ENCODE peak calls at places on chromosomes 7 and 10, in nine cellular contexts. T is psoas muscle, A is sigmoid colon, B is GM13977, L is neural crest cell, H is nephron progenitor cell, M is IMR-90, K is cardiac muscle cell, Z is left ventricle myocardium inferior. V is an unnamed sample.

GRCh38 chr7:577971-578370 is 58.3 kb upstream of the PDGFA start:
- DNase-seq in T (no peak), A (no peak), B (no peak), L (peak; percentile 51), H (no peak), M (no peak), K (no peak), Z (no peak), V (peak; percentile 59)

GRCh38 chr7:88668591-88668990 is 90.9 kb upstream of the ZNF804B start:
- DNase-seq in T (no peak), A (no peak), B (no peak), L (no peak), H (no peak), M (no peak), K (no peak), Z (no peak), V (no peak)

GRCh38 chr10:72928798-72929197 is 25.8 kb downstream of the PLA2G12B start:
- DNase-seq in T (no peak), A (no peak), B (no peak), L (no peak), H (no peak), M (no peak), K (no peak), Z (no peak), V (no peak)

GRCh38 chr10:129771576-129772471 is 192.2 kb downstream of the EBF3 start:
- DNase-seq in T (no peak), A (no peak), B (no peak), L (no peak), H (no peak), M (no peak), K (no peak), Z (no peak), V (no peak)

GRCh38 chr7:1715671-1716074 is 45.6 kb downstream of the ELFN1 start:
- DNase-seq in T (no peak), A (no peak), B (no peak), L (no peak), H (no peak), M (no peak), K (no peak), Z (no peak), V (no peak)

GRCh38 chr7:37901890-37902524 is 14.6 kb downstream of the SFRP4 start:
- DNase-seq in T (no peak), A (no peak), B (no peak), L (no peak), H (no peak), M (peak; percentile 4), K (peak; percentile 74), Z (no peak), V (no peak)

GRCh38 chr7:151704969-151705743 is 171.8 kb downstream of the PRKAG2 start:
- DNase-seq in T (no peak), A (no peak), B (no peak), L (no peak), H (peak; percentile 39), M (no peak), K (no peak), Z (peak; percentile 14), V (peak; percentile 59)

GRCh38 chr7:47416454-47417121 is 165.3 kb downstream of the TNS3 start:
- DNase-seq in T (no peak), A (peak; percentile 57), B (no peak), L (no peak), H (no peak), M (no peak), K (no peak), Z (no peak), V (no peak)

GRCh38 chr7:69196593-69196992 is 401.7 kb upstream of the AUTS2 start:
- DNase-seq in T (no peak), A (no peak), B (no peak), L (no peak), H (no peak), M (no peak), K (no peak), Z (no peak), V (no peak)

GRCh38 chr10:22742678-22743077 is 28.3 kb upstream of the PIP4K2A start:
- DNase-seq in T (no peak), A (no peak), B (no peak), L (no peak), H (no peak), M (no peak), K (no peak), Z (no peak), V (no peak)

GRCh38 chr7:37054631-37055300 is 330.5 kb upstream of the AOAH start:
- DNase-seq in T (no peak), A (no peak), B (no peak), L (no peak), H (no peak), M (peak; percentile 60), K (peak; percentile 53), Z (no peak), V (no peak)

DNA sequence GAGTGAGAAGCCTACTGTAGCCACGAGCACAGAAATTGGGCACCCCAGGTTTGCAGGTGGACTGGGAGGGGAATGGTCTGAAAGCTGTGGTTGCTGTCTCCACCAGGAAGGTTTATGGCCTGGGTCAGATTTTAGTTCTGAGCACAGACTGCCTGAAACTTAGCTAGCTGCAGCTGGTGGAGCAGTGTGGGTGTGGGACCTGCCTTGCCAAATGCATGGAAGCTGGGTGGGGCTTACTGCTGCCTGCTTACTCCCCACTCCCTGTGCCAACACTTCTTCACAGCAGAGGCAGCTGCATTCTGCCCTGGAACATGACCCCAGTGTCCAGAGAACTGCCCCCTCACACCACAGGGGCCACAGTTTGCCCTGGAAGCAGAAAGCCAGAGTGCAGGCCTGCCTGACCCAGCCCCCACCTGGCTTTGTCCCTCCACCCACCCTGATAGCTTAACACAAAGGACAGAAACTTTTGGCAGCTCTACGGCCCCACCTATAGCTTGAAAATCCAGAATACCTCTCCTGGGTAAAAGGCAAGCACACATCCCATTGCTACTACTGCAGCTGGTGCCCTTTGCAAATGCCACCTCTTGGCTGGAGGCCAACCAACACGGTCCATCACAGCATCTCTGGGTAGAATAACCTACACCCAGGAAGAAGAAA is 281.6 kb downstream of the AGMO start:
- DNase-seq in T (no peak), A (no peak), B (no peak), L (no peak), H (no peak), M (no peak), K (no peak), Z (no peak), V (peak; percentile 14)
- TF ChIP-seq CTCF in T (no peak), A (no peak), B (no peak), L (no peak), H (no peak), M (no peak), K (no peak), Z (no peak), V (no peak)

GRCh38 chr7:23514755-23515154 is 17.0 kb downstream of the TRA2A start:
- DNase-seq in T (no peak), A (no peak), B (peak; percentile 44), L (no peak), H (no peak), M (no peak), K (no peak), Z (no peak), V (no peak)

GRCh38 chr7:23524473-23524872 is 7.3 kb downstream of the TRA2A start:
- DNase-seq in T (no peak), A (no peak), B (no peak), L (no peak), H (no peak), M (no peak), K (no peak), Z (no peak), V (no peak)

GRCh38 chr7:23523486-23524075 is 8.2 kb downstream of the TRA2A start:
- DNase-seq in T (no peak), A (no peak), B (no peak), L (no peak), H (no peak), M (no peak), K (no peak), Z (no peak), V (no peak)

DNA sequence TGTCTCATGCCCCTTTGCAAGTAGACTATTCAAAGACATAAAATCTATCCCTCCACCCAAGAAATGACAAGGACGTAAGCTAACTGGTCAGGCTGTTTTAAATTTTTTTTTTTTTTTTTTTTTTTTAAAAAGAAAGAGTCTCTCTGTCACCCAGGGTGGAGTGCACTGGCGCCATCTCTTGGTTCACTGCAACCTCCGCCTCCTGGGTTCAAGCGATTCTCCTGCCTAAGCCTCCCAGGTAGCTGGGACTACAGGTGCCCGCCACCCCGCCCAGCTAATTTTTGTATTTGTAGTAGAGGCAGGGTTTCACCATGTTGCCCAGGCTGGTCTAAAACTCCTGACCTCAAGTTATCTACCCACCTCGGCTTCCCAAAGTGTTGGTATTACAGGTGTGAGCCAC is 11.2 kb downstream of the TRA2A start:
- DNase-seq in T (no peak), A (no peak), B (no peak), L (no peak), H (no peak), M (no peak), K (no peak), Z (no peak), V (no peak)
- TF ChIP-seq CTCF in T (no peak), A (no peak), B (peak; percentile 6), L (peak; percentile 39), H (no peak), M (peak; percentile 17), K (peak; percentile 14), Z (no peak), V (no peak)

DNA sequence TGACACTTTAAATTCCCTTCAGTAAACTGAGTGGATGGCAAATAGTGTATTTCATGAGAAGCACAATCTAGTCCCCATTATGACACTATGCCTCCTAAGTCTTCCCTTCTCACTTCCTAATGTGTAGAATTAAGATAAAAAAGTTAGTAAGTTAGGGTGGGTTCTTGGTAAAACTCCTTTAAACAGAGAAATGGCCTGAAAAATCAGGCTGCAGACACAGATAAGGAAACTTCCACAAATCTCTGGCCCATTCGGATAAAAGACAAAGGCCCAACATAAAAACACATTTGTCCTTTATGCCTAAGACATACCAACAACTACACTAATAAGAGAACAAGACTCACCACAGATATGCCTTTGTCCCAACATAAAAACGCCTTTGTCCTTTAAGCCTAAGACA is 21.5 kb downstream of the AKR1C8 start:
- DNase-seq in T (no peak), A (no peak), B (no peak), L (no peak), H (no peak), M (no peak), K (no peak), Z (no peak), V (no peak)
- TF ChIP-seq CTCF in T (no peak), A (no peak), B (no peak), L (no peak), H (no peak), M (no peak), K (no peak), Z (no peak), V (no peak)

DNA sequence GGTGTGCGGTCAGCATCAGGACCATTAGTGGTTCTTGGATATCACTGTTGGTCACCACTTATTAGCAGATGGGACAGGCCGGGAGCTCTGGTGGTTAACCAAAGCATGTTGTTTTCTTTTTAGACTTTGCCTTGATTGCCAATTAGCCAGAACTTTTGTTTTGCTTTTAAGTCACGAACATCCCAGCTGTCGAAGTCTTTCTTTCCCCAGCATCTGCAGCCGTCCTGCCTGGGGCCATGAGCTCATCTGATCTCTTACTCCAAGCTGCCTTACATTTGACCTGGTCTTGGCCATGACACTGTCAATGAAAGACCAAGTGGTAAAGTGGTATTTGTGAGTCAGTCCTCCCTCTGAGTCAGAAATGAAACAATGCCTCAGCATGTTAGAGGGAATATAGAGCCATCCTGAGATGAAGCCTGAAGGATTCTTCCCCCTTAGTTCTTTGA is 53.9 kb upstream of the CREB5 start:
- DNase-seq in T (no peak), A (no peak), B (no peak), L (no peak), H (no peak), M (peak; percentile 99), K (peak; percentile 74), Z (no peak), V (no peak)
- TF ChIP-seq CTCF in T (no peak), A (no peak), B (no peak), L (no peak), H (no peak), M (no peak), K (no peak), Z (no peak), V (no peak)

GRCh38 chr10:110350812-110351211 is 46.1 kb upstream of the SMNDC1 start:
- DNase-seq in T (no peak), A (no peak), B (no peak), L (no peak), H (no peak), M (peak; percentile 57), K (no peak), Z (no peak), V (no peak)
- TF ChIP-seq CTCF in T (no peak), A (no peak), B (no peak), L (no peak), H (no peak), M (no peak), K (no peak), Z (no peak), V (no peak)

V was measured in left lung.